ENCODE peak calls at places on chromosome 11, in ten cellular contexts. O, H, I, D, T, A, Y, W, C and R are unnamed samples.

GRCh38 chr11:17554487-17554886 is 7.4 kb downstream of the OTOG start:
- DNase-seq in O (no peak), H (no peak), I (no peak), D (no peak), T (no peak), A (no peak), Y (no peak), W (no peak), C (no peak), R (no peak)

GRCh38 chr11:1514349-1515061 is 27.9 kb upstream of the MOB2 start:
- DNase-seq in O (no peak), H (no peak), I (no peak), D (no peak), T (no peak), A (no peak), Y (peak; percentile 50), W (peak; percentile 47), C (no peak), R (no peak)

GRCh38 chr11:10900686-10901415 is 43.0 kb upstream of the ZBED5 start:
- DNase-seq in O (no peak), H (no peak), I (no peak), D (no peak), T (peak; percentile 16), A (no peak), Y (peak; percentile 52), W (no peak), C (peak; percentile 54), R (no peak)

GRCh38 chr11:1777737-1778136 is 14.0 kb upstream of the CTSD start:
- DNase-seq in O (no peak), H (no peak), I (no peak), D (no peak), T (no peak), A (no peak), Y (no peak), W (no peak), C (no peak), R (no peak)

GRCh38 chr11:83403990-83404389 is 117.8 kb upstream of the CCDC90B start:
- DNase-seq in O (no peak), H (no peak), I (no peak), D (no peak), T (no peak), A (peak; percentile 39), Y (no peak), W (no peak), C (no peak), R (no peak)

GRCh38 chr11:61021661-61022212 is 50.3 kb downstream of the CD6 start:
- DNase-seq in O (no peak), H (no peak), I (peak; percentile 76), D (peak; percentile 75), T (peak; percentile 32), A (no peak), Y (no peak), W (no peak), C (no peak), R (no peak)

GRCh38 chr11:33002143-33002542 is 13.5 kb upstream of the DEPDC7 start:
- DNase-seq in O (no peak), H (no peak), I (no peak), D (no peak), T (no peak), A (no peak), Y (no peak), W (no peak), C (no peak), R (no peak)

GRCh38 chr11:14499178-14499559 is 442 bp downstream of the COPB1 start:
- DNase-seq in O (no peak), H (no peak), I (peak; percentile 40), D (no peak), T (peak; percentile 21), A (peak; percentile 17), Y (no peak), W (peak; percentile 25), C (peak; percentile 58), R (peak; percentile 19)

GRCh38 chr11:72008728-72009127 is 10.0 kb downstream of the IL18BP start:
- DNase-seq in O (no peak), H (no peak), I (no peak), D (no peak), T (no peak), A (no peak), Y (no peak), W (no peak), C (no peak), R (no peak)

GRCh38 chr11:9990221-9990973 is 303.6 kb downstream of the SBF2 start:
- DNase-seq in O (no peak), H (peak; percentile 76), I (no peak), D (no peak), T (no peak), A (no peak), Y (peak; percentile 8), W (no peak), C (peak; percentile 64), R (no peak)

GRCh38 chr11:31340903-31341572 is 28.5 kb downstream of the DCDC1 start:
- DNase-seq in O (no peak), H (peak; percentile 13), I (peak; percentile 20), D (no peak), T (no peak), A (peak; percentile 4), Y (peak; percentile 27), W (no peak), C (peak; percentile 59), R (peak; percentile 22)

DNA sequence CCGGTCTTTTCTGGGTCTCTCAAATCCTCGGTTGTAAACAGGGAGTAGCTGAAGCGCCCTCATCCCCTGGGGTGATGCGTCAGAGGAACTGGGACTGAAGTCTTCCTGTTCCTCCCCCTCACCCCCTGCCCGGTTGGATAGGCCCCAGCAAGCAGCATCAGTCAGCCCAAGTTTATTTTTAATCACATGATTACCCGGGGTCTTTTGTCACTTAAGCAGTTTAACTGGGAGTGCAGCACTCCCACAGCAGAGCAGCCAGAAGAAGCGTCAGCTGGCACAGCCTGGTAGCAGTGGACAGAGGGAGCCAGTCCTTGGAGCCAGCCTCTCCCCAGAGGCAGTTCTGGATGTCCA is 342.1 kb downstream of the CTTN start:
- DNase-seq in O (no peak), H (no peak), I (no peak), D (no peak), T (no peak), A (no peak), Y (no peak), W (no peak), C (no peak), R (peak; percentile 55)
- H3K27me3 ChIP-seq in O (peaks cover 5% of the 10 kb centered on the region), H (no peaks in the 10 kb centered on the region), I (no peaks in the 10 kb centered on the region), D (no peaks in the 10 kb centered on the region), T (no peaks in the 10 kb centered on the region), A (no peaks in the 10 kb centered on the region), Y (no peaks in the 10 kb centered on the region), W (peaks cover 88% of the 10 kb centered on the region), C (no peaks in the 10 kb centered on the region), R (no peaks in the 10 kb centered on the region)

GRCh38 chr11:44335052-44335894 is 25.3 kb upstream of the ALX4 start:
- DNase-seq in O (no peak), H (no peak), I (no peak), D (no peak), T (no peak), A (no peak), Y (no peak), W (no peak), C (no peak), R (no peak)

GRCh38 chr11:44333271-44334218 is 23.6 kb upstream of the ALX4 start:
- DNase-seq in O (no peak), H (no peak), I (no peak), D (no peak), T (no peak), A (no peak), Y (peak; percentile 10), W (no peak), C (peak; percentile 29), R (no peak)

GRCh38 chr11:44338031-44338430 is 28.1 kb upstream of the ALX4 start:
- DNase-seq in O (no peak), H (no peak), I (no peak), D (no peak), T (no peak), A (no peak), Y (no peak), W (no peak), C (no peak), R (no peak)

GRCh38 chr11:44332665-44333064 is 22.7 kb upstream of the ALX4 start:
- DNase-seq in O (no peak), H (no peak), I (no peak), D (no peak), T (no peak), A (no peak), Y (no peak), W (no peak), C (no peak), R (no peak)

DNA sequence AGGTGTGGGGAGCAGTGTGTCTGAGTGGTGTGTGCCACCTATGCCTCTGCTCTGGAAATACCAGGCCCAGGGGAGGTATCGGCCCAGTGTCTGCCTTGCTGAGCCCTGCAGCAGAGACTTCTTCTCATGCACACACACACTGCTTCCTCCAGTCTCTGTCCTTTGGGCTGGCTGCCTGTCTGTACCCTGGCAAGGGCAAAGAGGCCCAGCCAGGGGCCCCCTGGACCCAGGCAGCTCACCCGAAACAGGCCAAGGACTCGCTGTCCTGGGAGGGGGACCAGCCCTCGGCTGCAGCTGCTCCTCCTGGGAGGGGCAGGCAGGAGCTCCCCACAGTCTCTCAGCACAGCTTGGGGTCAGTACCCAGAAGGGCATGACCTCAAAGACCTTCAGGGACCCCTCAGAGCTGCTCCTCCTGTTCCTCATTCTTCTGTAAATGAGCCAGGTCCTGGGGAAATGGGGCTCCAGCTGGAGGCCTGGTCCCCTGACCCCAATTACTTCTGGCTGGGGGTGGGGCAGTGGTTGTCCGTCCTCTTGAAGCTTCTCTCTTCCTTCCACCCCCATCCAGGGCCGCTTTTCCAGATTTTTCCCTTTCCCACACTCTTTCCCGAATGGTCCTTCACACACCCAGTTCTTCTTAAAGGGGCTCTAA is 24.5 kb upstream of the ALX4 start:
- DNase-seq in O (no peak), H (no peak), I (no peak), D (no peak), T (no peak), A (no peak), Y (no peak), W (no peak), C (no peak), R (no peak)
- H3K27me3 ChIP-seq in O (peaks cover 48% of the 10 kb centered on the region), H (peaks cover 20% of the 10 kb centered on the region), I (peaks cover 9% of the 10 kb centered on the region), D (no peaks in the 10 kb centered on the region), T (peaks cover 1% of the 10 kb centered on the region), A (peaks cover 62% of the 10 kb centered on the region), Y (peaks cover 23% of the 10 kb centered on the region), W (peaks cover 84% of the 10 kb centered on the region), C (peaks cover 76% of the 10 kb centered on the region), R (peaks cover 84% of the 10 kb centered on the region)

DNA sequence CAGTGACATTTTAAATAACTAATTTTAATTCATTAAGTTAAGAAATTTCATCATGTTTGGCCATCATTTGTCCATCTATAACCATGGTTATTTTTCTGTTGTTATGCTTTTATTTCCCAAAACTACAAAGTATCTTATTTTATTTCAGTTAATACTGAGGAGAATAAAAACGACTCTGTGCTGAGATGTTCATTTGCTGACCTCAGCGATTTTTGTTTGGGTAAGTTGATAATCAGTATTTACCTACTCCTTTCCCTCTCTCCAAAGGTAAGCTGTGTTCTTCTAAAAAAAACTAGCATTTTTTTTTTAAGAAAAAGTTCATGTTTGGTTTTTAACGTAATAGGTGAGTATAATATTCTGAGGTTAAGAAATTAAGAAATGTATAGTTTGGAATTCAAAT is 111.7 kb downstream of the ANO3 start:
- DNase-seq in O (no peak), H (no peak), I (no peak), D (no peak), T (no peak), A (no peak), Y (no peak), W (no peak), C (no peak), R (no peak)
- H3K27me3 ChIP-seq in O (no peaks in the 10 kb centered on the region), H (no peaks in the 10 kb centered on the region), I (no peaks in the 10 kb centered on the region), D (no peaks in the 10 kb centered on the region), T (no peaks in the 10 kb centered on the region), A (no peaks in the 10 kb centered on the region), Y (no peaks in the 10 kb centered on the region), W (no peaks in the 10 kb centered on the region), C (no peaks in the 10 kb centered on the region), R (no peaks in the 10 kb centered on the region)

GRCh38 chr11:8291421-8292350 is 28.0 kb upstream of the LMO1 start:
- DNase-seq in O (no peak), H (no peak), I (no peak), D (peak; percentile 19), T (no peak), A (no peak), Y (no peak), W (no peak), C (no peak), R (no peak)
- H3K27me3 ChIP-seq in O (no peaks in the 10 kb centered on the region), H (peaks cover 17% of the 10 kb centered on the region), I (no peaks in the 10 kb centered on the region), D (no peaks in the 10 kb centered on the region), T (no peaks in the 10 kb centered on the region), A (no peaks in the 10 kb centered on the region), Y (no peaks in the 10 kb centered on the region), W (peaks cover 6% of the 10 kb centered on the region), C (peaks cover 7% of the 10 kb centered on the region), R (no peaks in the 10 kb centered on the region)